ENCODE peak calls at places on chromosomes 4 and X, in eight cellular contexts. C is HFFc6, B is GM12865, O is stomach, N is fibroblast of pulmonary artery, K is endothelial cell, E is Calu3, I is neural crest cell. Y is an unnamed sample.

GRCh38 chr4:90982787-90983186 is 855.6 kb downstream of the CCSER1 start:
- DNase-seq in C (no peak), B (no peak), O (no peak), N (no peak), K (no peak), E (no peak), I (no peak), Y (no peak)

GRCh38 chr4:155676430-155676825 is 9.8 kb downstream of the GUCY1A1 start:
- DNase-seq in C (no peak), B (no peak), O (no peak), N (no peak), K (no peak), E (no peak), I (no peak), Y (no peak)

GRCh38 chrX:130251671-130252070 is 17.0 kb downstream of the ZNF280C start:
- DNase-seq in C (no peak), B (no peak), O (no peak), N (no peak), K (no peak), E (no peak), I (no peak), Y (no peak)

GRCh38 chr4:155530290-155530689 is 136.4 kb upstream of the GUCY1A1 start:
- DNase-seq in C (no peak), B (no peak), O (no peak), N (no peak), K (no peak), E (peak), I (no peak), Y (no peak)

GRCh38 chrX:16839852-16840460 is 30.2 kb downstream of the RBBP7 start:
- DNase-seq in C (peak), B (no peak), O (no peak), N (peak), K (no peak), E (no peak), I (no peak), Y (no peak)

GRCh38 chr4:2036327-2036726 is 22.8 kb upstream of the NAT8L start:
- DNase-seq in C (no peak), B (no peak), O (no peak), N (no peak), K (no peak), E (no peak), I (no peak), Y (no peak)

GRCh38 chr4:156476359-156476758 is 495.2 kb downstream of the PDGFC start:
- DNase-seq in C (peak), B (no peak), O (no peak), N (peak), K (no peak), E (peak), I (no peak), Y (no peak)

GRCh38 chrX:150155396-150156048 is 207.6 kb upstream of the MAMLD1 start:
- DNase-seq in C (peak), B (no peak), O (no peak), N (peak), K (no peak), E (peak), I (no peak), Y (no peak)

GRCh38 chr4:99754756-99755155 is 61.9 kb upstream of the DAPP1 start:
- DNase-seq in C (no peak), B (no peak), O (no peak), N (peak), K (no peak), E (no peak), I (no peak), Y (no peak)

GRCh38 chr4:66294626-66295025 is 624.3 kb upstream of the EPHA5 start:
- DNase-seq in C (no peak), B (no peak), O (no peak), N (peak), K (no peak), E (no peak), I (no peak), Y (no peak)

GRCh38 chrX:125398959-125399440 is 79.3 kb downstream of the TEX13C start:
- DNase-seq in C (no peak), B (no peak), O (no peak), N (no peak), K (no peak), E (no peak), I (no peak), Y (no peak)

GRCh38 chr4:144591401-144591800 is 54.6 kb upstream of the HHIP start:
- DNase-seq in C (peak), B (no peak), O (no peak), N (peak), K (no peak), E (peak), I (no peak), Y (no peak)

GRCh38 chrX:136097871-136098805 is 49.2 kb upstream of the FHL1 start:
- DNase-seq in C (no peak), B (no peak), O (no peak), N (no peak), K (no peak), E (no peak), I (no peak), Y (no peak)

GRCh38 chrX:22534643-22535042 is 261.9 kb downstream of the CBLL2 start:
- DNase-seq in C (peak), B (no peak), O (no peak), N (peak), K (no peak), E (no peak), I (no peak), Y (no peak)

GRCh38 chr4:173878701-173879100 is 348.7 kb upstream of the HAND2 start:
- DNase-seq in C (no peak), B (no peak), O (no peak), N (peak), K (no peak), E (no peak), I (no peak), Y (no peak)

GRCh38 chr4:112277220-112277619 is 8.5 kb downstream of the TIFA start:
- DNase-seq in C (no peak), B (peak), O (no peak), N (no peak), K (no peak), E (no peak), I (no peak), Y (no peak)

GRCh38 chr4:56210397-56210796 is 176.9 kb downstream of the AASDH start:
- DNase-seq in C (no peak), B (no peak), O (no peak), N (no peak), K (no peak), E (no peak), I (no peak), Y (no peak)

GRCh38 chr4:177740563-177740962 is 298.3 kb upstream of the AGA start:
- DNase-seq in C (peak), B (peak), O (no peak), N (no peak), K (no peak), E (no peak), I (no peak), Y (no peak)

GRCh38 chr4:72312032-72312650 is 256.9 kb downstream of the ADAMTS3 start:
- DNase-seq in C (peak), B (peak), O (peak), N (peak), K (no peak), E (peak), I (no peak), Y (no peak)

GRCh38 chrX:25337841-25338240 is 322.1 kb upstream of the ARX start:
- DNase-seq in C (no peak), B (no peak), O (no peak), N (no peak), K (no peak), E (no peak), I (no peak), Y (no peak)

GRCh38 chr4:19051751-19052296 is 1030.3 kb upstream of the LCORL start:
- DNase-seq in C (peak), B (no peak), O (no peak), N (no peak), K (no peak), E (no peak), I (no peak), Y (no peak)

GRCh38 chrX:100194073-100194775 is 215.8 kb downstream of the PCDH19 start:
- DNase-seq in C (no peak), B (no peak), O (no peak), N (no peak), K (no peak), E (no peak), I (no peak), Y (no peak)

GRCh38 chrX:30283456-30284200 is 25.6 kb downstream of the NR0B1 start:
- DNase-seq in C (peak), B (no peak), O (no peak), N (peak), K (no peak), E (peak), I (no peak), Y (no peak)

GRCh38 chr4:48350871-48351270 is 9.5 kb downstream of the SLAIN2 start:
- DNase-seq in C (no peak), B (no peak), O (no peak), N (no peak), K (no peak), E (no peak), I (no peak), Y (no peak)

GRCh38 chr4:133130171-133130570 is 18.9 kb upstream of the PCDH10 start:
- DNase-seq in C (peak), B (no peak), O (no peak), N (peak), K (no peak), E (no peak), I (no peak), Y (no peak)

GRCh38 chr4:102474736-102475504 is 26.2 kb upstream of the NFKB1 start:
- DNase-seq in C (no peak), B (no peak), O (no peak), N (no peak), K (no peak), E (no peak), I (no peak), Y (no peak)

GRCh38 chr4:178275671-178276360 is 833.6 kb upstream of the AGA start:
- DNase-seq in C (no peak), B (no peak), O (no peak), N (no peak), K (no peak), E (no peak), I (no peak), Y (no peak)

GRCh38 chrX:16445166-16445752 is 204.7 kb upstream of the S100G start:
- DNase-seq in C (peak), B (peak), O (peak), N (peak), K (peak), E (peak), I (peak), Y (peak)

GRCh38 chr4:184769285-184769825 is 35.5 kb upstream of the CENPU start:
- DNase-seq in C (no peak), B (no peak), O (no peak), N (no peak), K (no peak), E (no peak), I (no peak), Y (no peak)

GRCh38 chr4:139229534-139230039 is 50.4 kb downstream of the MGARP start:
- DNase-seq in C (peak), B (peak), O (no peak), N (peak), K (no peak), E (peak), I (no peak), Y (peak)

GRCh38 chrX:1481636-1482529 is 29.2 kb upstream of the ASMTL start:
- DNase-seq in C (peak), B (peak), O (peak), N (peak), K (peak), E (peak), I (peak), Y (peak)

GRCh38 chr4:150297861-150298474 is 219.7 kb downstream of the DCLK2 start:
- DNase-seq in C (peak), B (peak), O (no peak), N (peak), K (peak), E (peak), I (peak), Y (no peak)

GRCh38 chrX:47204970-47205369 is 11.3 kb downstream of the UBA1 start:
- DNase-seq in C (no peak), B (no peak), O (no peak), N (no peak), K (no peak), E (no peak), I (no peak), Y (no peak)
- TF ChIP-seq CTCF in C (no peak), B (no peak), O (no peak), N (no peak), K (no peak), E (no peak), I (no peak), Y (no peak)

DNA sequence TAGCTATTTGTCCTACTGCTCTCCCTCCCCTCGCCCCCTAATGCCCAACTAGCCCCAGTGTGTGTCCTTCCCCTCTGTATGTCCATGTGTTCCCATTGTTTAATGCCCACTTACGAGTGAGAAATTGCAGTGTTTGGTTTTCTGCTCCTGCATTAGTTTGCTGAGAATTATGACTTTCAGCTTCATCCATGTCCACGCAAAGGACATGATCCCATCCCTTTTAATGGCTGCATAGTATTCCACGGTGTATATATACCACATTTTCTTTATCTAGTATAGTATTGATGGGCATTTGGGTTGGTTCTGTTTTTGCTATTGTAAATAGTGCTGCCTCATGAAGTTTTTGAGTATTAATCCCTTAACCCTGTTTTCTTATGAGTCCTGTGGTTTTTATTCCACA is 33.6 kb upstream of the CFAP299 start:
- DNase-seq in C (no peak), B (no peak), O (no peak), N (no peak), K (no peak), E (no peak), I (no peak), Y (no peak)
- TF ChIP-seq CTCF in C (no peak), B (no peak), O (no peak), N (no peak), K (no peak), E (no peak), I (no peak), Y (no peak)

GRCh38 chrX:68665502-68665901 is 18.0 kb downstream of the STARD8 start:
- DNase-seq in C (no peak), B (no peak), O (no peak), N (no peak), K (no peak), E (no peak), I (no peak), Y (no peak)
- TF ChIP-seq CTCF in C (no peak), B (no peak), O (no peak), N (peak), K (no peak), E (no peak), I (no peak), Y (no peak)

GRCh38 chrX:39438603-39439602 is 637.6 kb downstream of the MID1IP1 start:
- DNase-seq in C (no peak), B (no peak), O (no peak), N (no peak), K (peak), E (no peak), I (no peak), Y (no peak)
- TF ChIP-seq CTCF in C (no peak), B (no peak), O (no peak), N (peak), K (no peak), E (no peak), I (peak), Y (peak)

GRCh38 chrX:3963980-3964379 is 250.5 kb upstream of the PRKX start:
- DNase-seq in C (no peak), B (no peak), O (no peak), N (no peak), K (no peak), E (no peak), I (no peak), Y (no peak)

GRCh38 chrX:3960952-3961351 is 247.5 kb upstream of the PRKX start:
- DNase-seq in C (no peak), B (no peak), O (no peak), N (no peak), K (no peak), E (no peak), I (no peak), Y (no peak)

DNA sequence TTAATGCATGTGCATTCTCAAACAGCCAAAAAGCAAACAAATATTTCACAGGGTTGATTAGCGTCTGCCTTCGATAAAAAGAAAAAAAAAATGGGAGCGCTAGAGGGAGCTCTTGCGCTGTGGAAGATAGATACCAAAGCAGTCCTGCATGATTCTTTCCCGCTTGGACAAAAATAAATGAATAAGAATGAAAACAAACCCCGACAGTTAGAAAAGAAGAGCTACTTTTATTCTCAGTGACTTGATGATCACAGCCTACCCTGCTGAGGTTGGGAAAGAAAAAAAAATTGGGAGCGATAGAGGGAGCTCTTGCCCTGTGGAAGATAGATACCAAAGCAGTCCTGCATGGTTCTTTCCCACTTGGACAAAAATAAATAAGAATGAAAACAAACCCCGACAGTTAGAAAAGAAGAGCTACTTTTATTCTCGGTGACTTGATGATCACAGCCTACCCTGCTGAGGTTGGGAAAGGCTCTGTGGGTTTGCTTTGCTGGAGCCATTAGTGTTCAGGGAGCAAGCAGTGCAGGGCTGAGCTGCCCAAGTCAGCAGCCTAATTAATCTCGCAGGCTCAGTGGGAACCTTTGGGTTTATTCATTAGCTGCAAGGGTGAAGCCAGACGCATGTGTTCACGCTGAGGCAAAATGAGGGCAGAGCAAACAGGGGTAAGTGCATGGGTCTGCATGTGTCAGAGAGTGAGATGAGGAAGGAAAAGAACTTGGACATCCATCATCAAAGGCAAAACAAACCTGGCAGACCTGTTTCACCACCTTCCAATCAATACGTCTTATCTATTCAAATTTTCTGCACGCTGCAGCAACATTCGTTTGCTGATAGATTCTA is 249.3 kb upstream of the PRKX start:
- DNase-seq in C (no peak), B (peak), O (no peak), N (peak), K (peak), E (peak), I (peak), Y (no peak)
- TF ChIP-seq CTCF in C (peak), B (peak), O (peak), N (peak), K (peak), E (peak), I (peak), Y (peak)